ENCODE peak calls at places on chromosome 3, in five cellular contexts. One of them, this sample, is unnamed. For H3K4me1, the result is how much of the 10 kb centered on the place peaks cover.

GRCh38 chr3:16864610-16865313 is 20.0 kb upstream of the PLCL2 start:
- DNase-seq in Panc1: no peak
- DNase-seq in MM.1S: no peak
- DNase-seq in aorta: no peak
- DNase-seq in tibial artery: no peak
- DNase-seq in this sample: no peak

GRCh38 chr3:4021162-4021561 is 221.9 kb downstream of the LRRN1 start:
- DNase-seq in Panc1: no peak
- DNase-seq in MM.1S: no peak
- DNase-seq in aorta: no peak
- DNase-seq in tibial artery: no peak
- DNase-seq in this sample: no peak

GRCh38 chr3:132256984-132257383 is 60.2 kb upstream of the ACP3 start:
- DNase-seq in Panc1: no peak
- DNase-seq in MM.1S: no peak
- DNase-seq in aorta: no peak
- DNase-seq in tibial artery: no peak
- DNase-seq in this sample: no peak

GRCh38 chr3:129596194-129597086 is 10.0 kb downstream of the PLXND1 start:
- DNase-seq in Panc1: no peak
- DNase-seq in MM.1S: no peak
- DNase-seq in aorta: peak
- DNase-seq in tibial artery: peak
- DNase-seq in this sample: peak

GRCh38 chr3:42701371-42702065 is 1.1 kb downstream of the HHATL start:
- DNase-seq in Panc1: no peak
- DNase-seq in MM.1S: peak
- DNase-seq in aorta: peak
- DNase-seq in tibial artery: peak
- DNase-seq in this sample: peak

GRCh38 chr3:15610083-15610482 is 8.5 kb downstream of the BTD start:
- DNase-seq in Panc1: no peak
- DNase-seq in MM.1S: no peak
- DNase-seq in aorta: no peak
- DNase-seq in tibial artery: peak
- DNase-seq in this sample: no peak

GRCh38 chr3:110731148-110731547 is 340.5 kb upstream of the NECTIN3 start:
- DNase-seq in Panc1: no peak
- DNase-seq in MM.1S: no peak
- DNase-seq in aorta: no peak
- DNase-seq in tibial artery: no peak
- DNase-seq in this sample: no peak

GRCh38 chr3:87706176-87706575 is 352.6 kb downstream of the CGGBP1 start:
- DNase-seq in Panc1: no peak
- DNase-seq in MM.1S: no peak
- DNase-seq in aorta: no peak
- DNase-seq in tibial artery: no peak
- DNase-seq in this sample: no peak

GRCh38 chr3:53324011-53324544 is 23.3 kb downstream of the DCP1A start:
- DNase-seq in Panc1: no peak
- DNase-seq in MM.1S: no peak
- DNase-seq in aorta: no peak
- DNase-seq in tibial artery: no peak
- DNase-seq in this sample: no peak

GRCh38 chr3:44284949-44285348 is 43.3 kb downstream of the TOPAZ1 start:
- DNase-seq in Panc1: no peak
- DNase-seq in MM.1S: no peak
- DNase-seq in aorta: no peak
- DNase-seq in tibial artery: no peak
- DNase-seq in this sample: no peak

GRCh38 chr3:149657458-149657795 is 398 bp downstream of the WWTR1 start:
- DNase-seq in Panc1: no peak
- DNase-seq in MM.1S: no peak
- DNase-seq in aorta: no peak
- DNase-seq in tibial artery: peak
- DNase-seq in this sample: no peak

GRCh38 chr3:101038880-101039279 is 45.7 kb upstream of the ABI3BP start:
- DNase-seq in Panc1: no peak
- DNase-seq in MM.1S: no peak
- DNase-seq in aorta: no peak
- DNase-seq in tibial artery: no peak
- DNase-seq in this sample: no peak

GRCh38 chr3:17054944-17055343 is 170.2 kb downstream of the PLCL2 start:
- DNase-seq in Panc1: no peak
- DNase-seq in MM.1S: no peak
- DNase-seq in aorta: no peak
- DNase-seq in tibial artery: no peak
- DNase-seq in this sample: no peak

GRCh38 chr3:48747015-48747615 is 30.1 kb upstream of the IP6K2 start:
- DNase-seq in Panc1: no peak
- DNase-seq in MM.1S: no peak
- DNase-seq in aorta: no peak
- DNase-seq in tibial artery: no peak
- DNase-seq in this sample: no peak

GRCh38 chr3:79521221-79521848 is 246.5 kb downstream of the ROBO1 start:
- DNase-seq in Panc1: peak
- DNase-seq in MM.1S: peak
- DNase-seq in aorta: no peak
- DNase-seq in tibial artery: no peak
- DNase-seq in this sample: peak

GRCh38 chr3:166013073-166013679 is 176.0 kb upstream of the BCHE start:
- DNase-seq in Panc1: peak
- DNase-seq in MM.1S: peak
- DNase-seq in aorta: no peak
- DNase-seq in tibial artery: no peak
- DNase-seq in this sample: no peak

DNA sequence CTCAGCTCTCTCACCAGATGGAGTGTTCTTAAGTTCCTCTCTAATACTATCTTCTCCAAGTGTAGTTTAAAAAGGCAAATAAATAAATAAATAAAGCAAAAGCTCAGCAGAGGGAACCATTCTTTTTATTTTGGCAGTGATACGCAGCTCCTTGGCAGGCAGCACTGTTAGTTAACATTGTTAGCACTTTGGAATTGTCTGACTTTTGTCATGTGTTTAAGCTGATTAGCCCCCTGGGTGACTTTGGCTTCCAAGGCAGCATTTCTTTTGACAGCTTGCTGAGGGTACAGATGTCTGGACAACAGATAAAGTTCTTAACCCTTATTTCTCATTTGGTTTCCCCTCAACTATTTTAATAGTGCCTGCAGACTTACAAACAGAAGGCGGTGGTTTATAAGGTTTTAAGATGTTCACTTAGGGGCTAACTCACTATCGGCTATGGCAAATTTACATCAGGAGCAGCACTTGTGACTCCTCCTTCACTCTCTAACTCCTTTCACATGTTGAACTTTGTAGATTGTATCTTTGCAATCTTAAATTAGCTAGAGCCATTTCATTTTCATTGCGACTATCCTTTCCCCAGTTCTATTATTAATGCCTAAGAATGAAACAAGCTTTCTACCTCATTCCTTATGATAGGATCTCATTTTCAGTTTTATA is 213.4 kb downstream of the ZBBX start:
- DNase-seq in Panc1: no peak
- DNase-seq in MM.1S: no peak
- DNase-seq in aorta: no peak
- DNase-seq in tibial artery: no peak
- DNase-seq in this sample: no peak
- H3K4me3 ChIP-seq in Panc1: no peak
- H3K4me3 ChIP-seq in MM.1S: no peak
- H3K4me3 ChIP-seq in aorta: no peak
- H3K4me3 ChIP-seq in tibial artery: no peak
- H3K4me3 ChIP-seq in this sample: no peak

GRCh38 chr3:61960976-61961375 is 399.6 kb downstream of the PTPRG start:
- DNase-seq in Panc1: no peak
- DNase-seq in MM.1S: no peak
- DNase-seq in aorta: no peak
- DNase-seq in tibial artery: no peak
- DNase-seq in this sample: no peak
- H3K4me1 ChIP-seq in Panc1: under half
- H3K4me1 ChIP-seq in MM.1S: under half
- H3K4me1 ChIP-seq in aorta: under half
- H3K4me1 ChIP-seq in tibial artery: under half
- H3K4me1 ChIP-seq in this sample: under half

GRCh38 chr3:195907730-195908438 is 467 bp downstream of the TNK2 start:
- DNase-seq in Panc1: no peak
- DNase-seq in MM.1S: peak
- DNase-seq in aorta: peak
- DNase-seq in tibial artery: peak
- DNase-seq in this sample: no peak

GRCh38 chr3:195903950-195904290 is 4.4 kb downstream of the TNK2 start:
- DNase-seq in Panc1: no peak
- DNase-seq in MM.1S: no peak
- DNase-seq in aorta: peak
- DNase-seq in tibial artery: no peak
- DNase-seq in this sample: no peak

GRCh38 chr3:195906865-195907729 is 1.3 kb downstream of the TNK2 start:
- DNase-seq in Panc1: no peak
- DNase-seq in MM.1S: peak
- DNase-seq in aorta: peak
- DNase-seq in tibial artery: no peak
- DNase-seq in this sample: no peak

GRCh38 chr3:195904364-195904763 is 4.0 kb downstream of the TNK2 start:
- DNase-seq in Panc1: no peak
- DNase-seq in MM.1S: no peak
- DNase-seq in aorta: no peak
- DNase-seq in tibial artery: no peak
- DNase-seq in this sample: no peak

DNA sequence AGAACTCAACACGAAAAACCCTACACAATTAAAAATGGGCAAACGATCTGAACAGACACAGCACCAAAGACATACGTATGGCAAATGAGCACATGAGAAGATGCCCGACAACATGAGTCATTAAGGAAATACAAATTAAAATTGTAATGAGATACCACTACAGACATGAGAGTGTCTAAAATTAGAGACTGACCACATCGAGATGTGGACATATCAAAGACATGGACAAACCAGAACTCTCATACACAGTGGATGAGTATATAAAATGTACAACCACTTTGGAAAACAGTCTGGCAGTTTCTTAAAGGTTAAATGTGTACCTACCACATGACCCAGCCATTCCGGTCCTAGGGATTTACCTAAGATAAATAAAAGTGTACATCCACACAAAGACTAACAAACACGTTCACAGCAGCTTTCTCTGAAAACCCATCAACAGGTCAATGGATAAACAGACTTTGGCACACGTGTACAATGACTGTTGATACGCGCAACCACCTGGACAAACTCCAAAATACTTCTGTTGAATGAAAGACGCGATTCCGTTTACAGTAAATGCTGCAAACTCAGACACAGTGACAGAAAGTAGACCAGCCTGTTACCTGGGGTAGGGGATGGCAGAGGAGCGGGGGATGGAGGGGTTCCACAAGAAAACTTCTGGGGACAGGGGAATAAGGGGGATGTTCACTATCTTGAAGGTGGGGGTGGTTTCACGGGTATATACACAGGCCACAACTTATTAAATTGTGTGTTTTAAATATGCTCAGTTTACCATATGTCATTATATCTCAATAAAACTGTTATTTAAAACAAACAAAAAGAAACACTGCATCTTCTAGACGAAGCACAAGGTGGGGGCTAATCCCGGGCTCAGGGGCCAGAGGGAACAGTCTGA is 2.1 kb downstream of the TNK2 start:
- DNase-seq in Panc1: no peak
- DNase-seq in MM.1S: peak
- DNase-seq in aorta: peak
- DNase-seq in tibial artery: no peak
- DNase-seq in this sample: no peak
- H3K4me3 ChIP-seq in Panc1: peak
- H3K4me3 ChIP-seq in MM.1S: peak
- H3K4me3 ChIP-seq in aorta: no peak
- H3K4me3 ChIP-seq in tibial artery: peak
- H3K4me3 ChIP-seq in this sample: no peak

GRCh38 chr3:50318615-50319014 is 3.9 kb downstream of the HYAL2 start:
- DNase-seq in Panc1: no peak
- DNase-seq in MM.1S: no peak
- DNase-seq in aorta: no peak
- DNase-seq in tibial artery: no peak
- DNase-seq in this sample: no peak
- H3K4me1 ChIP-seq in Panc1: under half
- H3K4me1 ChIP-seq in MM.1S: under half
- H3K4me1 ChIP-seq in aorta: under half
- H3K4me1 ChIP-seq in tibial artery: under half
- H3K4me1 ChIP-seq in this sample: under half

GRCh38 chr3:159732172-159733111 is 256.2 kb upstream of the IL12A start:
- DNase-seq in Panc1: no peak
- DNase-seq in MM.1S: peak
- DNase-seq in aorta: no peak
- DNase-seq in tibial artery: no peak
- DNase-seq in this sample: peak
- H3K4me3 ChIP-seq in Panc1: no peak
- H3K4me3 ChIP-seq in MM.1S: no peak
- H3K4me3 ChIP-seq in aorta: peak
- H3K4me3 ChIP-seq in tibial artery: peak
- H3K4me3 ChIP-seq in this sample: peak

DNA sequence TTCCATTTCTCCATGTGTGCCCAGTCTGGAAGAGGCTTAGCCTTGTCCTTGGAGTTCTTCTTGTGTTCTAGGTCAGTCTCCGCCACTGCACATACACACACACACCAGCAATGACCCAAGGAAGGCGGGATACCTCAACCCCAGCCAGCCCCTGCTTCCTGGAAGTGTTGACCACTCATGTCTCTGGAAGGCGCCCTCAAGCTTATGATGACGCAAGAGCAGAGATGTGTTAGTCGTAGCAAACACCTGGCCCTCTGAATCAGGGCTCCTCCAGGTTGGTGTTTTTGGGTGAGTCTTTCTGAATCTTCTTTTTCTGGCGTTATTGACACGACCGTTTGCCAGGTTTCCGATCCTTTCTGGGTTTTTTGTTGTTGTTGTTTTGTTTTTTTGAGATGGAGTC is 262.5 kb upstream of the PROK2 start:
- DNase-seq in Panc1: no peak
- DNase-seq in MM.1S: no peak
- DNase-seq in aorta: no peak
- DNase-seq in tibial artery: no peak
- DNase-seq in this sample: no peak
- H3K4me1 ChIP-seq in Panc1: under half
- H3K4me1 ChIP-seq in MM.1S: under half
- H3K4me1 ChIP-seq in aorta: under half
- H3K4me1 ChIP-seq in tibial artery: under half
- H3K4me1 ChIP-seq in this sample: under half